ENCODE peak calls at places on chromosome 10, in four cellular contexts. L, K, X and J are unnamed samples.

GRCh38 chr10:72935358-72935757 is 19.2 kb downstream of the PLA2G12B start:
- DNase-seq in L (no peak), K (no peak), X (no peak), J (no peak)

GRCh38 chr10:92395271-92395670 is 104.3 kb downstream of the MARCHF5 start:
- DNase-seq in L (no peak), K (no peak), X (no peak), J (no peak)

GRCh38 chr10:77290528-77291155 is 347.0 kb downstream of the KCNMA1 start:
- DNase-seq in L (peak), K (no peak), X (no peak), J (no peak)

GRCh38 chr10:63972949-63973827 is 452.0 kb downstream of the REEP3 start:
- DNase-seq in L (no peak), K (no peak), X (no peak), J (no peak)

GRCh38 chr10:110932505-110933180 is 13.2 kb downstream of the SHOC2 start:
- DNase-seq in L (no peak), K (no peak), X (no peak), J (no peak)

GRCh38 chr10:70478191-70479160 is at the start of gene PALD1:
- DNase-seq in L (peak), K (peak), X (no peak), J (peak)

GRCh38 chr10:14468022-14468421 is 137.3 kb upstream of the FRMD4A start:
- DNase-seq in L (peak), K (no peak), X (peak), J (peak)

GRCh38 chr10:77756319-77757232 is 119.0 kb upstream of the KCNMA1 start:
- DNase-seq in L (peak), K (no peak), X (peak), J (peak)

GRCh38 chr10:96306516-96306915 is 2.3 kb downstream of the DNTT start:
- DNase-seq in L (peak), K (no peak), X (peak), J (peak)

GRCh38 chr10:22714524-22715289 is at the start of gene PIP4K2A:
- DNase-seq in L (peak), K (peak), X (no peak), J (peak)

GRCh38 chr10:78971094-78971682 is 97.6 kb upstream of the ZMIZ1 start:
- DNase-seq in L (no peak), K (no peak), X (no peak), J (no peak)

GRCh38 chr10:45154481-45154880 is 153.8 kb downstream of the ZNF22 start:
- DNase-seq in L (no peak), K (no peak), X (no peak), J (no peak)

GRCh38 chr10:77592946-77593636 is 44.5 kb downstream of the KCNMA1 start:
- DNase-seq in L (peak), K (no peak), X (no peak), J (no peak)

GRCh38 chr10:132001238-132001977 is 19.7 kb upstream of the BNIP3 start:
- DNase-seq in L (no peak), K (no peak), X (no peak), J (peak)

GRCh38 chr10:129963831-129964501 is at the start of gene EBF3:
- DNase-seq in L (peak), K (peak), X (peak), J (peak)

GRCh38 chr10:62116896-62117295 is 151.7 kb downstream of the RTKN2 start:
- DNase-seq in L (no peak), K (no peak), X (no peak), J (no peak)

GRCh38 chr10:6711286-6711817 is 131.3 kb upstream of the PRKCQ start:
- DNase-seq in L (no peak), K (no peak), X (no peak), J (no peak)